ENCODE peak calls at places on chromosomes 2 and 18, in six cellular contexts. P is HepG2, L is A549, A is GM12878, O is K562, S is upper lobe of left lung. G is an unnamed sample.
A peak's percentile ranks its signal among the peaks of the same experiment; 100 is the strongest.

GRCh38 chr2:60657673-60658072 is 98.4 kb upstream of the PAPOLG start:
- ATAC-seq in A (no peak), L (no peak), O (no peak), S (no peak), P (no peak), G (no peak)

GRCh38 chr2:98269274-98269673 is 77.0 kb upstream of the CNGA3 start:
- ATAC-seq in O (peak; percentile 79), A (peak; percentile 91), P (peak; percentile 80), L (peak; percentile 80), S (peak; percentile 70), G (peak; percentile 39)

GRCh38 chr2:24022975-24023575 is 13.2 kb downstream of the MFSD2B start:
- ATAC-seq in P (peak; percentile 0), A (no peak), S (no peak), L (no peak), O (no peak), G (no peak)

GRCh38 chr2:85936421-85937068 is 47.8 kb upstream of the ST3GAL5 start:
- ATAC-seq in L (peak; percentile 93), P (peak; percentile 33), S (peak; percentile 43), O (no peak), A (no peak), G (no peak)

GRCh38 chr2:10331702-10332401 is 29.1 kb downstream of the HPCAL1 start:
- ATAC-seq in S (peak; percentile 74), A (peak; percentile 86), O (peak; percentile 40), L (no peak), P (no peak), G (peak; percentile 46)

GRCh38 chr2:25664531-25665307 is 8.7 kb downstream of the DTNB start:
- ATAC-seq in P (peak; percentile 98), L (peak; percentile 100), A (peak; percentile 74), S (peak; percentile 88), O (peak; percentile 97), G (peak; percentile 63)

GRCh38 chr2:144198116-144198515 is 321.8 kb downstream of the ZEB2 start:
- ATAC-seq in S (peak; percentile 53), L (no peak), O (peak; percentile 21), P (peak; percentile 47), A (no peak), G (no peak)

GRCh38 chr18:35754464-35754863 is 172.9 kb downstream of the GALNT1 start:
- ATAC-seq in L (no peak), A (no peak), O (no peak), S (no peak), P (no peak), G (no peak)

GRCh38 chr2:177147093-177147694 is 65.4 kb upstream of the HNRNPA3 start:
- ATAC-seq in S (peak; percentile 82), P (peak; percentile 37), L (peak; percentile 51), A (peak; percentile 77), O (peak; percentile 63), G (no peak)

GRCh38 chr2:120210234-120210781 is 12.9 kb downstream of the TMEM185B start:
- ATAC-seq in L (no peak), O (no peak), S (no peak), A (no peak), P (no peak), G (no peak)

GRCh38 chr2:175366814-175367213 is 185.3 kb upstream of the ATP5MC3 start:
- ATAC-seq in P (peak; percentile 97), A (peak; percentile 82), S (peak; percentile 76), O (peak; percentile 98), L (peak; percentile 98), G (no peak)

GRCh38 chr2:27170569-27171337 is 21.9 kb downstream of the TCF23 start:
- ATAC-seq in O (no peak), L (no peak), S (no peak), P (no peak), A (peak; percentile 64), G (no peak)

GRCh38 chr18:76466410-76466991 is 28.5 kb downstream of the ZNF516 start:
- ATAC-seq in A (peak; percentile 31), P (peak; percentile 30), S (no peak), L (no peak), O (no peak), G (peak; percentile 22)

GRCh38 chr2:138389067-138389466 is 112.5 kb upstream of the SPOPL start:
- ATAC-seq in A (no peak), P (no peak), O (no peak), L (no peak), S (no peak), G (no peak)

GRCh38 chr18:35049111-35050003 is 8.1 kb downstream of the MAPRE2 start:
- ATAC-seq in A (peak; percentile 28), L (no peak), O (peak; percentile 10), P (no peak), S (peak; percentile 18), G (no peak)

GRCh38 chr18:58695772-58696171 is 24.5 kb downstream of the MALT1 start:
- ATAC-seq in A (no peak), L (no peak), O (no peak), S (no peak), P (no peak), G (no peak)

GRCh38 chr2:12486205-12487118 is 230.3 kb upstream of the TRIB2 start:
- ATAC-seq in P (peak; percentile 49), S (no peak), O (peak; percentile 47), L (no peak), A (peak; percentile 60), G (no peak)

GRCh38 chr18:59927246-59927825 is 27.5 kb downstream of the PMAIP1 start:
- ATAC-seq in P (no peak), S (no peak), A (peak; percentile 82), L (no peak), O (peak; percentile 55), G (no peak)

GRCh38 chr2:59905731-59906130 is 647.7 kb downstream of the BCL11A start:
- ATAC-seq in L (no peak), O (no peak), A (no peak), S (no peak), P (no peak), G (no peak)

GRCh38 chr2:201174687-201175086 is 8.3 kb upstream of the CASP10 start:
- ATAC-seq in L (no peak), P (no peak), O (no peak), A (no peak), S (no peak), G (no peak)

GRCh38 chr2:181904022-181904632 is 12.6 kb downstream of the ITPRID2 start:
- ATAC-seq in L (peak; percentile 74), A (peak; percentile 85), S (peak; percentile 56), O (peak; percentile 79), P (peak; percentile 72), G (no peak)

GRCh38 chr2:114405486-114406250 is 36.8 kb upstream of the DPP10 start:
- ATAC-seq in O (no peak), S (peak; percentile 62), P (no peak), L (no peak), A (no peak), G (no peak)

GRCh38 chr2:102301867-102302362 is 9.4 kb upstream of the IL1RL1 start:
- ATAC-seq in A (peak; percentile 100), P (peak; percentile 79), O (peak; percentile 95), L (peak; percentile 85), S (peak; percentile 69), G (no peak)

DNA sequence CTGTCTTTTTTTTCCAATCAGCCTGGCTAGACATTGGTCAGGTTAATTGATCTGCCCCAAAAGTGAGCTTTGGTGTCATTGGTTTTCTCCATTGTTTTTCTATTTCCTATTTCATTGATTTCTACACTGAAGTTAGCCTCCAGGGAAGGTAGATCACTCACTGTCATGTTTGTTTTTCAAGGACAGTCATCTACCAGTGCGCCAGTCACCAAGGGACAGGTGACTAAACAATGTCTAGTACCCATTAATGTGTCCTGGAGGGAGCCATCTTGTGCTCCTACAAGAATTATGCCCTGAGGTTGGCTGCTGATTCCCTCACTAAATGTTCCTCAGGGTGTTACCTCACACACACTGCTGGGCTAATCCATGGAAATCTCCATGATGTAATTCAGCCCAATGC is 17.6 kb upstream of the USP40 start:
- ATAC-seq in S (no peak), L (no peak), A (no peak), O (no peak), P (peak; percentile 67), G (no peak)
- TF ChIP-seq EP300 in S (no peak), L (no peak), A (no peak), O (no peak), P (no peak), G (no peak)

GRCh38 chr2:95670167-95670566 is 78.4 kb downstream of the TRIM43 start:
- ATAC-seq in O (no peak), A (no peak), P (no peak), S (peak; percentile 63), L (no peak), G (peak; percentile 26)
- H3K4me3 ChIP-seq in O (no peak overlapping the region), A (no peak overlapping the region), P (no peak overlapping the region), S (no peak overlapping the region), L (no peak overlapping the region), G (no peak overlapping the region)

GRCh38 chr2:171922230-171923022 is at the start of gene HAT1:
- ATAC-seq in O (peak; percentile 94), L (peak; percentile 95), A (peak; percentile 97), S (peak; percentile 99), P (peak; percentile 94), G (peak; percentile 99)
- TF ChIP-seq EP300 in O (peak; percentile 18), L (no peak), A (no peak), S (peak; percentile 16), P (peak; percentile 3), G (no peak)

GRCh38 chr2:44766220-44766619 is 175.3 kb upstream of the SIX3 start:
- ATAC-seq in S (no peak), P (no peak), A (no peak), O (no peak), L (no peak), G (no peak)
- H3K4me3 ChIP-seq in S (no peak overlapping the region), P (no peak overlapping the region), A (no peak overlapping the region), O (no peak overlapping the region), L (no peak overlapping the region), G (no peak overlapping the region)

GRCh38 chr2:217998926-217999633 is 3.7 kb downstream of the TNS1 start:
- ATAC-seq in L (no peak), S (no peak), O (no peak), P (no peak), A (no peak), G (no peak)
- TF ChIP-seq EP300 in L (no peak), S (no peak), O (no peak), P (no peak), A (no peak), G (no peak)

GRCh38 chr2:30702694-30703093 is 104.6 kb downstream of the CAPN13 start:
- ATAC-seq in P (no peak), O (no peak), L (no peak), S (no peak), A (no peak), G (no peak)
- H3K4me3 ChIP-seq in P (no peak overlapping the region), O (no peak overlapping the region), L (no peak overlapping the region), S (no peak overlapping the region), A (no peak overlapping the region), G (no peak overlapping the region)